ENCODE peak calls at places on chromosomes 13 and 19, in four cellular contexts. D is hepatocyte, Z is PC-3, G is GM23248. T is an unnamed sample.

GRCh38 chr19:14952767-14953166 is 11.5 kb downstream of the OR7C2 start:
- DNase-seq in D (no peak), Z (no peak), G (no peak), T (no peak)

GRCh38 chr13:48159436-48160225 is 64.7 kb upstream of the MED4 start:
- DNase-seq in D (no peak), Z (no peak), G (peak; percentile 65), T (no peak)

GRCh38 chr19:28864577-28865042 is 348.3 kb downstream of the UQCRFS1 start:
- DNase-seq in D (no peak), Z (no peak), G (no peak), T (no peak)

GRCh38 chr19:41740415-41741243 is 14.7 kb upstream of the CEACAM6 start:
- DNase-seq in D (no peak), Z (no peak), G (no peak), T (no peak)

GRCh38 chr13:107497661-107498060 is 717.7 kb downstream of the LIG4 start:
- DNase-seq in D (no peak), Z (no peak), G (no peak), T (no peak)

GRCh38 chr19:18763674-18764590 is 27.2 kb downstream of the COMP start:
- DNase-seq in D (no peak), Z (peak; percentile 82), G (peak; percentile 98), T (no peak)

GRCh38 chr19:48975947-48976847 is 11.1 kb downstream of the FTL start:
- DNase-seq in D (no peak), Z (no peak), G (peak; percentile 29), T (no peak)

GRCh38 chr19:40612831-40613668 is 11.9 kb downstream of the LTBP4 start:
- DNase-seq in D (peak; percentile 72), Z (no peak), G (peak; percentile 61), T (peak; percentile 64)

GRCh38 chr19:29507081-29507860 is 18.5 kb upstream of the VSTM2B start:
- DNase-seq in D (no peak), Z (no peak), G (no peak), T (no peak)

GRCh38 chr19:49921871-49922755 is 6.9 kb upstream of the ATF5 start:
- DNase-seq in D (no peak), Z (peak; percentile 40), G (peak; percentile 86), T (no peak)

GRCh38 chr13:30334663-30335386 is 27.5 kb upstream of the KATNAL1 start:
- DNase-seq in D (no peak), Z (peak; percentile 44), G (peak; percentile 18), T (no peak)

GRCh38 chr19:32878988-32879387 is 9.4 kb upstream of the SLC7A9 start:
- DNase-seq in D (no peak), Z (no peak), G (no peak), T (no peak)

GRCh38 chr13:38872693-38873092 is 117.9 kb downstream of the STOML3 start:
- DNase-seq in D (peak; percentile 69), Z (peak; percentile 55), G (peak; percentile 47), T (peak; percentile 73)

GRCh38 chr19:30209617-30210600 is 162.3 kb upstream of the ZNF536 start:
- DNase-seq in D (no peak), Z (no peak), G (no peak), T (no peak)

GRCh38 chr19:11324748-11325389 is 14.6 kb downstream of the RAB3D start:
- DNase-seq in D (no peak), Z (no peak), G (no peak), T (no peak)

GRCh38 chr13:20685042-20685441 is 18.5 kb upstream of the IL17D start:
- DNase-seq in D (no peak), Z (no peak), G (no peak), T (no peak)

GRCh38 chr19:811511-812048 is 10.2 kb downstream of the PLPPR3 start:
- DNase-seq in D (no peak), Z (no peak), G (no peak), T (no peak)

GRCh38 chr13:78323848-78324247 is 279.5 kb downstream of the POU4F1 start:
- DNase-seq in D (no peak), Z (peak; percentile 67), G (no peak), T (no peak)

GRCh38 chr19:41373993-41374392 is 2.3 kb upstream of the TMEM91 start:
- DNase-seq in D (peak; percentile 87), Z (no peak), G (peak; percentile 85), T (no peak)

GRCh38 chr13:98232456-98232855 is 55.4 kb upstream of the RNF113B start:
- DNase-seq in D (no peak), Z (peak; percentile 70), G (no peak), T (no peak)

GRCh38 chr13:51848674-51849073 is 3.7 kb upstream of the TMEM272 start:
- DNase-seq in D (no peak), Z (peak; percentile 74), G (peak; percentile 43), T (no peak)

GRCh38 chr13:99895428-99895998 is 76.1 kb downstream of the ZIC5 start:
- DNase-seq in D (no peak), Z (no peak), G (peak; percentile 9), T (no peak)

GRCh38 chr13:79075703-79076102 is 330.4 kb downstream of the RBM26 start:
- DNase-seq in D (no peak), Z (no peak), G (no peak), T (no peak)

GRCh38 chr13:46386426-46386995 is 541 bp downstream of the RUBCNL start:
- DNase-seq in D (no peak), Z (no peak), G (peak; percentile 56), T (no peak)

GRCh38 chr13:41746259-41746658 is 214.7 kb downstream of the VWA8 start:
- DNase-seq in D (no peak), Z (peak; percentile 67), G (peak; percentile 71), T (no peak)

GRCh38 chr13:50344717-50345116 is 329.5 kb downstream of the KCNRG start:
- DNase-seq in D (no peak), Z (no peak), G (no peak), T (peak; percentile 11)

GRCh38 chr13:50340146-50340545 is 324.9 kb downstream of the KCNRG start:
- DNase-seq in D (no peak), Z (no peak), G (no peak), T (no peak)

GRCh38 chr13:50340566-50341287 is 325.5 kb downstream of the KCNRG start:
- DNase-seq in D (no peak), Z (no peak), G (no peak), T (no peak)

GRCh38 chr13:50339291-50339690 is 324.0 kb downstream of the KCNRG start:
- DNase-seq in D (no peak), Z (no peak), G (no peak), T (no peak)

DNA sequence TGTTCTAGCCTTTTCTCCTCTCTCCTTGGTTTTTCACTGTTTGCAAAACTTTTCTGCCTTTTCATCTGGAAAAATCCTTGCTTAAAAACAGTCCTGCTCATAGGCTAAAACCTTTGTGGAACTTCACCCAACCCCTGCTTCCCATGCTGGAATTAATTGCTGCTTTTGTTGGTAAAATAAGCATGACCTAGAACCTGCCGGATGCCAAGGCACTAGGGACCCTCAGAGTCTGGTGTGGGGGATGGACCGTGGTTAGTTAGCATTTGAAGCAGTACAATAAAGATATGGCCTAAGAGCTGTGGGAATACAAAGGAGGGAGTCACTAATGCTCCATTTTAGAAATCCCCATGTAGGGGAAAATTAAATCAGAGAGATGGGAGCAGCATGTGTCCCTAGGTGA is 326.3 kb downstream of the KCNRG start:
- DNase-seq in D (no peak), Z (no peak), G (no peak), T (no peak)
- H3K27ac ChIP-seq in D (no peak overlapping the region), Z (no peak overlapping the region), G (no peak overlapping the region), T (no peak overlapping the region)

GRCh38 chr13:82900453-82900852 is 981.8 kb downstream of the SLITRK1 start:
- DNase-seq in D (no peak), Z (no peak), G (no peak), T (no peak)
- TF ChIP-seq EZH2phosphoT487 in D (no peak), Z (no peak), G (no peak), T (no peak)

DNA sequence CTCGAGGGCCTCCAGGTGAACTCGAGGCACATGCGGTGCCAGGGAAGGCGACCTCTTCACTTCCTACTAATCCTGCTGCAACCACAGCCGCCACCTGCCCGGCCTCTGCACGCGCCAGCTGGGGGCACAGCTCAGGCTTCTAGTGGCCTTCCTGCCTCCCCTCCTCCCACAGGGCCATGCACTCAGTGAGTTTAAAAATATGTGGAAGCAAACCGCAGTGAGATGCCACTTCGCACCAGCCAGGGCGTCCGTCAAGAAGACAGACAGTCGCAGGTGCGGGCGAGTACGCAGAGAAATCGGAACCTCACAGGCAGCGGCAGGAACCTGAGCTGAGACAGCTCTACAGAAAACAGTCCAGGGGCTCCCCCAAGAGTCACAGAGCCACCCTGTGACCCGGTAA is 10.4 kb downstream of the LMNB2 start:
- DNase-seq in D (no peak), Z (no peak), G (no peak), T (peak; percentile 100)
- H3K27ac ChIP-seq in D (no peak overlapping the region), Z (no peak overlapping the region), G (no peak overlapping the region), T (peak overlapping the region; percentile 89)

GRCh38 chr13:101416181-101417042 is at the start of gene NALCN:
- DNase-seq in D (peak; percentile 40), Z (peak; percentile 39), G (peak; percentile 69), T (peak; percentile 50)
- TF ChIP-seq EZH2phosphoT487 in D (no peak), Z (no peak), G (no peak), T (no peak)

DNA sequence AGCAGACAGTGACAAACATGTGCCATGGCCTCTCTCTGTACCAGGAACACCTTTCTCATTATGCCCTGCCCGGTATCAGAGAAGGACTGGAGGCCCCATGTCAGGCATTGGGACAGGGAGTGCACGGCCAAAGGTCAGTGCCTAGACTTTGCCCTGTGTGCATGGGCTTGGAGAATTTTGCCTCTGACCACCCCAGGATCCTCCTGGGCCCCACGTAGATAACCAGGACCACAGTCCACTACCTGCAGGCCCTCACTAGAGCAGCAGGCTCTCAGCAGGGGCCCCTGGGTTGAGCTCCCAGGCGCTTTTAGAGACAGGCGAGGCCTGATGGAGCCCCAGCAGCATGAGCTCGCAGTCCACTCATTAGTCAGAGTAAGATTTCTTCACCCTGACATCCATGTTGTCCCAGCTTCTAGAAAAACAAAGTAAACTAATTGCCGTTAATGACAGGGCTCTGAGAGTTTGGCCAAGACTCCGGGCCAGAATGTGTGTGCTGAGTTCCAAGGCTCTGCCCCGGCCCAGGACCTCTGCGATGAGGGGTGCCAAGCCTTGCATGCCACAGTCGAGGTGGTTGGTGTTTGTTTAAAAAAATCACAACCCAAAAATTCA is 42.7 kb downstream of the CAPN12 start:
- DNase-seq in D (peak; percentile 81), Z (no peak), G (peak; percentile 54), T (no peak)
- H3K27ac ChIP-seq in D (peak overlapping the region; percentile 97), Z (no peak overlapping the region), G (peak overlapping the region; percentile 48), T (no peak overlapping the region)

GRCh38 chr19:4693471-4694121 is 23.5 kb upstream of the MYDGF start:
- DNase-seq in D (no peak), Z (no peak), G (no peak), T (no peak)

GRCh38 chr19:4697304-4697703 is 26.3 kb downstream of the DPP9 start:
- DNase-seq in D (no peak), Z (no peak), G (no peak), T (no peak)

GRCh38 chr19:4693078-4693350 is 22.9 kb upstream of the MYDGF start:
- DNase-seq in D (no peak), Z (no peak), G (no peak), T (no peak)

GRCh38 chr19:4694211-4694987 is 24.3 kb upstream of the MYDGF start:
- DNase-seq in D (no peak), Z (peak; percentile 100), G (peak; percentile 85), T (no peak)

GRCh38 chr19:4695224-4695731 is 25.1 kb upstream of the MYDGF start:
- DNase-seq in D (no peak), Z (no peak), G (no peak), T (no peak)
- TF ChIP-seq EZH2phosphoT487 in D (no peak), Z (no peak), G (no peak), T (no peak)

T was measured in MM.1S.